ENCODE peak calls at places on chromosomes 11 and 22, in six cellular contexts. V is aorta; M is T follicular helper cell; Q is K562; S is nephron progenitor cell; D is stimulated activated CD4-positive, alpha-beta T cell treated with anti-CD3 and anti-CD28 coated beads, Interleukin-4, amount 100 ng/mL, for 1 hour. N is an unnamed sample.

GRCh38 chr11:23252426-23252825 is 392.2 kb upstream of the CCDC179 start:
- DNase-seq in V (no peak), M (no peak), Q (no peak), S (no peak), D (no peak), N (no peak)

GRCh38 chr11:9662273-9662672 is 1.6 kb upstream of the SWAP70 start:
- DNase-seq in V (peak), M (no peak), Q (no peak), S (no peak), D (no peak), N (no peak)

GRCh38 chr22:30802202-30803166 is 107.8 kb downstream of the OSBP2 start:
- DNase-seq in V (peak), M (peak), Q (peak), S (peak), D (peak), N (peak)

GRCh38 chr11:12163181-12163841 is 52.9 kb downstream of the MICAL2 start:
- DNase-seq in V (peak), M (no peak), Q (no peak), S (no peak), D (no peak), N (no peak)

GRCh38 chr22:46568102-46568809 is 30.8 kb upstream of the CELSR1 start:
- DNase-seq in V (no peak), M (no peak), Q (no peak), S (no peak), D (no peak), N (peak)

GRCh38 chr11:109018639-109019038 is 353.8 kb downstream of the DDX10 start:
- DNase-seq in V (no peak), M (no peak), Q (no peak), S (no peak), D (no peak), N (no peak)

GRCh38 chr11:128161994-128162393 is 425.4 kb downstream of the ETS1 start:
- DNase-seq in V (no peak), M (no peak), Q (no peak), S (no peak), D (no peak), N (no peak)

GRCh38 chr11:96357794-96358193 is 14.8 kb upstream of the MAML2 start:
- DNase-seq in V (no peak), M (no peak), Q (no peak), S (no peak), D (no peak), N (no peak)

GRCh38 chr11:114209904-114210303 is 86.3 kb upstream of the NNMT start:
- DNase-seq in V (no peak), M (no peak), Q (no peak), S (peak), D (no peak), N (no peak)

GRCh38 chr11:130677486-130678153 is 229.2 kb downstream of the ADAMTS15 start:
- DNase-seq in V (no peak), M (no peak), Q (no peak), S (no peak), D (no peak), N (no peak)

GRCh38 chr11:69487849-69488542 is 6.5 kb downstream of the LINC01488 start:
- DNase-seq in V (peak), M (no peak), Q (no peak), S (no peak), D (no peak), N (peak)

GRCh38 chr22:44348963-44349950 is 36.5 kb upstream of the SHISAL1 start:
- DNase-seq in V (no peak), M (no peak), Q (no peak), S (peak), D (no peak), N (no peak)

GRCh38 chr11:82505384-82505783 is 228.3 kb downstream of the FAM181B start:
- DNase-seq in V (no peak), M (no peak), Q (no peak), S (no peak), D (no peak), N (no peak)

GRCh38 chr22:45072322-45072903 is 62.6 kb upstream of the PHF21B start:
- DNase-seq in V (no peak), M (no peak), Q (peak), S (peak), D (no peak), N (no peak)

GRCh38 chr22:40348025-40348658 is 1.8 kb downstream of the ADSL start:
- DNase-seq in V (peak), M (peak), Q (peak), S (peak), D (peak), N (no peak)

GRCh38 chr11:850777-851762 is 8.4 kb downstream of the TSPAN4 start:
- DNase-seq in V (no peak), M (no peak), Q (no peak), S (peak), D (no peak), N (no peak)

GRCh38 chr11:83573097-83573496 is 286.9 kb upstream of the CCDC90B start:
- DNase-seq in V (no peak), M (no peak), Q (no peak), S (no peak), D (no peak), N (no peak)

GRCh38 chr11:123061403-123062157 is at the start of gene HSPA8:
- DNase-seq in V (peak), M (peak), Q (peak), S (peak), D (peak), N (no peak)

GRCh38 chr11:115215694-115216615 is 288.3 kb downstream of the CADM1 start:
- DNase-seq in V (no peak), M (no peak), Q (no peak), S (no peak), D (no peak), N (no peak)

GRCh38 chr11:77672276-77672675 is 34.7 kb upstream of the CLNS1A start:
- DNase-seq in V (no peak), M (no peak), Q (no peak), S (no peak), D (no peak), N (no peak)

GRCh38 chr22:46070215-46070721 is 80.1 kb upstream of the PPARA start:
- DNase-seq in V (peak), M (no peak), Q (no peak), S (peak), D (peak), N (peak)

GRCh38 chr11:1717745-1718144 is 20.8 kb downstream of the KRTAP5-6 start:
- DNase-seq in V (no peak), M (no peak), Q (no peak), S (no peak), D (no peak), N (no peak)

GRCh38 chr22:20551805-20552449 is 44.5 kb downstream of the MED15 start:
- DNase-seq in V (no peak), M (no peak), Q (no peak), S (no peak), D (peak), N (peak)

N was measured in chondrocyte.